ENCODE peak calls at places on chromosomes 3 and 15, in nine cellular contexts. E is effector memory CD8-positive, alpha-beta T cell; N is NCI-H1694 treated with DMSO at 0.1 percent for 48 hours; M is activated T-cell treated with anti-CD3 and anti-CD28 coated beads for 24 hours; G is dorsolateral prefrontal cortex; V is body of pancreas; K is stimulated activated naive CD4-positive, alpha-beta T cell; C is kidney; D is stomach. P is an unnamed sample.

GRCh38 chr3:23430781-23431423 is 227.8 kb downstream of the UBE2E2 start:
- DNase-seq in E (no peak), N (no peak), M (no peak), G (no peak), V (no peak), K (no peak), C (no peak), D (no peak), P (no peak)

GRCh38 chr15:93330862-93331544 is 242.0 kb upstream of the RGMA start:
- DNase-seq in E (no peak), N (no peak), M (no peak), G (no peak), V (no peak), K (no peak), C (no peak), D (no peak), P (no peak)

GRCh38 chr3:106119691-106120090 is 250.9 kb upstream of the CBLB start:
- DNase-seq in E (no peak), N (no peak), M (peak; percentile 18), G (no peak), V (no peak), K (no peak), C (no peak), D (no peak), P (peak; percentile 43)

GRCh38 chr3:37321260-37321852 is 147.0 kb upstream of the LRRFIP2 start:
- DNase-seq in E (no peak), N (no peak), M (no peak), G (no peak), V (no peak), K (no peak), C (no peak), D (no peak), P (no peak)

GRCh38 chr3:110858549-110858948 is 213.1 kb upstream of the NECTIN3 start:
- DNase-seq in E (no peak), N (no peak), M (no peak), G (no peak), V (no peak), K (no peak), C (no peak), D (no peak), P (no peak)

GRCh38 chr3:134885877-134886621 is 91.0 kb downstream of the EPHB1 start:
- DNase-seq in E (no peak), N (no peak), M (no peak), G (no peak), V (no peak), K (no peak), C (no peak), D (no peak), P (no peak)

GRCh38 chr3:11455977-11456376 is 183.8 kb downstream of the ATG7 start:
- DNase-seq in E (no peak), N (no peak), M (no peak), G (no peak), V (no peak), K (no peak), C (no peak), D (no peak), P (no peak)

GRCh38 chr15:99135194-99135593 is 30.3 kb downstream of the SYNM start:
- DNase-seq in E (no peak), N (no peak), M (no peak), G (no peak), V (no peak), K (no peak), C (no peak), D (no peak), P (no peak)

GRCh38 chr3:146747928-146748327 is 142.8 kb upstream of the PLSCR5 start:
- DNase-seq in E (no peak), N (peak; percentile 24), M (no peak), G (no peak), V (no peak), K (no peak), C (no peak), D (no peak), P (no peak)

GRCh38 chr15:99126195-99126594 is 21.3 kb downstream of the SYNM start:
- DNase-seq in E (no peak), N (no peak), M (no peak), G (no peak), V (no peak), K (no peak), C (peak; percentile 39), D (no peak), P (no peak)

GRCh38 chr15:96421211-96421610 is 90.7 kb downstream of the NR2F2 start:
- DNase-seq in E (no peak), N (no peak), M (no peak), G (no peak), V (no peak), K (no peak), C (no peak), D (peak; percentile 38), P (no peak)

GRCh38 chr3:129051776-129052400 is 8.7 kb upstream of the GP9 start:
- DNase-seq in E (no peak), N (no peak), M (no peak), G (no peak), V (peak; percentile 45), K (no peak), C (no peak), D (peak; percentile 70), P (no peak)

GRCh38 chr15:36406366-36406765 is 173.1 kb upstream of the CDIN1 start:
- DNase-seq in E (no peak), N (no peak), M (no peak), G (no peak), V (no peak), K (no peak), C (no peak), D (no peak), P (no peak)

GRCh38 chr15:65147902-65148301 is 14.3 kb upstream of the PDCD7 start:
- DNase-seq in E (no peak), N (no peak), M (no peak), G (no peak), V (no peak), K (no peak), C (no peak), D (no peak), P (no peak)

GRCh38 chr3:172173316-172174271 is 134.2 kb downstream of the FNDC3B start:
- DNase-seq in E (peak; percentile 4), N (no peak), M (no peak), G (no peak), V (no peak), K (no peak), C (no peak), D (no peak), P (no peak)

GRCh38 chr3:177567833-177568232 is 370.6 kb upstream of the TBL1XR1 start:
- DNase-seq in E (no peak), N (no peak), M (no peak), G (no peak), V (no peak), K (no peak), C (no peak), D (no peak), P (no peak)

P was measured in stimulated activated naive B cell treated with anti-CD40 and anti-IgM and Interleukin-4, amounts not matched to agents 10 μg/mL and 1 μg/mL and 100 μg/mL, for 72 hours.